ENCODE peak calls at places on chromosomes 12 and 14, in four cellular contexts. B is K562, X is HepG2, F is H1. H is an unnamed sample.
A peak's percentile ranks its signal among the peaks of the same experiment; 100 is the strongest.

GRCh38 chr12:110282956-110283817 is 2.1 kb downstream of the ATP2A2 start:
- DNase-seq in F (no peak), B (no peak), X (no peak), H (no peak)

GRCh38 chr14:62897057-62897456 is 148.2 kb downstream of the KCNH5 start:
- DNase-seq in F (no peak), B (no peak), X (no peak), H (no peak)

GRCh38 chr12:109464642-109465351 is 12.3 kb downstream of the KCTD10 start:
- DNase-seq in F (no peak), B (no peak), X (no peak), H (peak; percentile 36)

GRCh38 chr12:122168492-122168891 is 5.5 kb downstream of the IL31 start:
- DNase-seq in X (no peak), B (no peak), F (no peak), H (no peak)

GRCh38 chr12:104372721-104373335 is 69.3 kb downstream of the EID3 start:
- DNase-seq in B (no peak), F (no peak), X (no peak), H (no peak)

GRCh38 chr12:132180648-132181546 is 36.6 kb downstream of the NOC4L start:
- DNase-seq in F (no peak), X (no peak), B (no peak), H (no peak)

GRCh38 chr14:54120260-54120659 is 163.6 kb upstream of the BMP4 start:
- DNase-seq in X (no peak), F (no peak), B (no peak), H (no peak)

GRCh38 chr12:52496590-52497071 is 3.6 kb upstream of the KRT6A start:
- DNase-seq in B (no peak), F (no peak), X (no peak), H (no peak)

GRCh38 chr12:110565919-110566871 is 16.9 kb downstream of the PPTC7 start:
- DNase-seq in F (no peak), X (peak; percentile 78), B (no peak), H (no peak)

GRCh38 chr12:45720069-45720468 is 9.4 kb upstream of the ARID2 start:
- DNase-seq in X (no peak), B (no peak), F (no peak), H (no peak)

GRCh38 chr12:45718306-45718705 is 11.2 kb upstream of the ARID2 start:
- DNase-seq in X (no peak), F (no peak), B (no peak), H (no peak)

GRCh38 chr12:45725631-45726593 is 3.6 kb upstream of the ARID2 start:
- DNase-seq in F (no peak), X (peak; percentile 33), B (peak; percentile 22), H (peak; percentile 81)

GRCh38 chr12:45721954-45722353 is 7.6 kb upstream of the ARID2 start:
- DNase-seq in X (no peak), F (no peak), B (no peak), H (no peak)

GRCh38 chr12:45721374-45721773 is 8.1 kb upstream of the ARID2 start:
- DNase-seq in B (no peak), X (no peak), F (no peak), H (no peak)
- H3K4me2 ChIP-seq in B (no peak overlapping the region), X (no peak overlapping the region), F (no peak overlapping the region), H (no peak overlapping the region)

GRCh38 chr14:94173885-94174621 is at the start of gene PPP4R4:
- DNase-seq in B (peak; percentile 93), X (peak; percentile 89), F (peak; percentile 78), H (peak; percentile 64)
- TF ChIP-seq EZH2 in B (no peak), X (no peak), F (no peak), H (no peak)

GRCh38 chr14:101082036-101082435 is 178.5 kb upstream of the RTL1 start:
- DNase-seq in B (no peak), X (no peak), F (no peak), H (no peak)
- TF ChIP-seq JUN in B (no peak), X (no peak), F (no peak), H (no peak)

DNA sequence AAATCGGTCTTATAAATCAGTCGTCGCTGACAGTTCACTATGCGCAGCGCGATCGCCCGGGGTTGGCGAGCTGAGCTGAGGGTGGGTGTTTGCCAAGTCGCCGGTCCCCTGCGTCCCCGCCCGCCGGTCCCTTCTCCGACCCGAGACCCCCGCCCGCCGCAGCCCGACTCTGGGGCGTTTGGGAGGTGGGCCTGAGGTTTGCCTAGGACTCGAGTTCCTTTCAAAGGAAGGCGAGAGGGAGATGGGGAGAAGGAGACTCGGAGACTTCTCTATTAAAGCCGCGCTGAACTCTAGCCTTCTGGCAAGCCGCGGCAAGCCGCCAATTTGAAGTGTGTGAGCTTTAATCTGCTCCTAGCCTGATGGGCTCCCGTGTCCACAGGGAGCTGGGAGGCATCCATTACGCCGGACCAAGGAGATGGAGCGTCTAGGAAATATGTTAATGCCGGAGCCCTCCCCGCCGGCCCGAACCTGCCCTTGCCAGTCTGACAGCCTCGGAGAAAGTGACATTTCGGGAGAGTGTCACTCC is 392.8 kb downstream of the NOVA1 start:
- DNase-seq in B (no peak), X (no peak), F (no peak), H (peak; percentile 48)
- H3K4me2 ChIP-seq in B (no peak overlapping the region), X (peak overlapping the region; percentile 37), F (peak overlapping the region; percentile 63), H (peak overlapping the region; percentile 93)

GRCh38 chr14:104135904-104136471 is 2.4 kb upstream of the KIF26A start:
- DNase-seq in F (no peak), B (no peak), X (no peak), H (no peak)
- TF ChIP-seq EZH2 in F (peak; percentile 64), B (no peak), X (no peak), H (peak; percentile 61)

DNA sequence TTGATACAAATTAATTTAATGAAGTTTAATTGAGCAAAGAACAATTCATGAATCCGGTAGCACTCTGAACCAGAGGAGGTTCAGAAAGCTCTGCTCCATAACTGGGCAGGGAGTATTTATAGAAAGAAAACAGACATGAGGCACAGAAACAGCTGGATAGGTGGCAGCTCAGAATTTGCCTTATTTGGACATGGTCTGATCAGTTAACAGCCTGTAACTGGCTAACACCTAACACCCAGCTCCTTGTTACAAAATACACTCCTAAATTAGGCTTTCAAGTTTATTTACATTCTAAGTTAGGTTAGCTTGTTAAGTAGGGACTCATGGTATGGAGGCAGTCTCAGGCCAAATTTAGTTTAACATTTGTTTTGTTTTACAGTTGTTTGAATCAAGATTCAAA is 67.8 kb upstream of the TMCC3 start:
- DNase-seq in X (no peak), F (no peak), B (no peak), H (peak; percentile 60)
- TF ChIP-seq JUN in X (no peak), F (no peak), B (no peak), H (no peak)

GRCh38 chr14:36973806-36974442 is 198.5 kb downstream of the SLC25A21 start:
- DNase-seq in F (no peak), X (no peak), B (no peak), H (peak; percentile 56)

GRCh38 chr14:36971263-36971855 is 201.0 kb downstream of the SLC25A21 start:
- DNase-seq in F (no peak), B (peak; percentile 15), X (no peak), H (no peak)

GRCh38 chr14:36967892-36968555 is 204.4 kb downstream of the SLC25A21 start:
- DNase-seq in F (no peak), B (no peak), X (no peak), H (no peak)
- H3K4me2 ChIP-seq in F (no peak overlapping the region), B (no peak overlapping the region), X (no peak overlapping the region), H (no peak overlapping the region)

DNA sequence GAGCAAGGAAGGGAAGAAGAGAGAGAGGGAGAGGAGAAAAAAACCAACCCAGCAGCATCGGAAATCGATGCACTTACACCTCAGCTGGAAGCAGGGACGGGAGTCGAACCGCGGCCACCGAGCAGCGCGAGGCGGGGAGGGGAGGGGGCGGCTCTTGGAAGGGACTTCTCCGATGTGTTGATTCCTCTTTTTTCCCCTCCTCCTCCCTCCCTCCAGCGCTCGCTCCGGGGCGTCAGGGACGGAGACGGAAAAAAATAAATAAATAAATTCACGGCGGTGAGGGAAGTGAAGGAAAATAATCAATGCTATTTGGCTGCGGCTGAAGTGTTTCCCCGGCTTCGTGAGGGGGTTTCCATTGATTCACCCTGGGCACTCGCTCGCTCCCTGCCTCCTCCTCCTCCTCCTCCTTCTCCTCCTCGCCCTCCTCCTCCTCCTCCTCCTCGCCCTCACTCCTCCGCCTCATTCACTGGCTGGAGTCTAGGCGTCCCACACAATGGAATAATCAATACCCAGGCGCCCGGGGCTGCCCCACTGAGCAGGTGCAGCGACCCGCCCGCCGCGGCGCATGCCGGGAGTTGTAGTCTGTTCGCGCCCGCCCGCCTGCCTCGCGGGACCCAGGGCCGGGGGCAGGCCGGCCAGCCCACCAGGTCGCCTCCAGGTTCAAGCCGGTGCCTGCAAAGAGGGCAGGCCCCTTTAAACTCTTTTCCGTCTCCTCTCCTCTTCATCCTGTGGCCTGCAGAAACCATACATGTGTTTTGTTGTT is at the start of gene ZFHX2:
- DNase-seq in F (no peak), B (peak; percentile 73), X (peak; percentile 92), H (peak; percentile 70)
- TF ChIP-seq EZH2 in F (no peak), B (no peak), X (no peak), H (no peak)

DNA sequence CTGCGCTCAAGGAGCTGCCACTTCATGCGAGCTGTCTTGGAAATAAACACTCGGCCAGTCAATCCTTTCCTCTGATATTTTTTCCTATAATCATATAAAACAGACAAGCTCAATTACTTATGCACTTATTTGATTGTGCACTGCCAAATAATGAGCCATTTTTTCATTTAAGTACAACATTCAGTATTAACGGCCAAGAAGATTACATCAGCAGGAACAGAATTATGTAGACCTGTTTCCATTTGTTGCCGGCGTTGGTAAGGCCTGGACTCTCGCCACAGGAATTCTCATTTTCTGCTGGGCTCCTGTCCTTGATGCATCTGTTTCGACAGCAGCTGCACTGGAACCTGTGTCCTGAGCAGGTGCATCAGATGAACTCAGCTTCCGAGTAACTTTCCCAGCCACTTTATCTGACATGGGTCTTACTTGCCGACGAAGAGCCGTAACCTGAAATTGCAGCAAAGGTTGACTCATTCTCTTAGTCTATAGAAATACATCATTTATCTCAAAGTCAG is 110.2 kb downstream of the KIF21A start:
- DNase-seq in B (no peak), F (no peak), X (no peak), H (no peak)
- TF ChIP-seq JUN in B (no peak), F (no peak), X (no peak), H (no peak)

GRCh38 chr12:11728154-11728755 is 78.8 kb downstream of the ETV6 start:
- DNase-seq in X (no peak), B (no peak), F (no peak), H (no peak)
- H3K4me2 ChIP-seq in X (no peak overlapping the region), B (no peak overlapping the region), F (no peak overlapping the region), H (no peak overlapping the region)

H was measured in endothelial cell of umbilical vein.